ENCODE peak calls at places on chromosomes 12 and 14, in six cellular contexts. J, V, H, X, N and B are unnamed samples.

GRCh38 chr12:123131879-123132402 is 18.9 kb downstream of the PITPNM2 start:
- DNase-seq in V (no peak), H (no peak), J (peak), N (no peak), X (no peak), B (no peak)

GRCh38 chr14:87133073-87133815 is 859.7 kb downstream of the GALC start:
- DNase-seq in N (no peak), J (peak), H (peak), X (no peak), V (peak), B (no peak)

GRCh38 chr12:12266389-12266872 is 413 bp downstream of the LRP6 start:
- DNase-seq in H (no peak), J (peak), N (no peak), X (no peak), V (no peak), B (no peak)

GRCh38 chr12:575129-575502 is 88.1 kb downstream of the NINJ2 start:
- DNase-seq in N (no peak), J (no peak), X (no peak), H (no peak), V (no peak), B (no peak)

GRCh38 chr14:74531467-74531866 is 37.9 kb downstream of the ISCA2 start:
- DNase-seq in V (peak), X (no peak), N (no peak), H (no peak), J (peak), B (no peak)

GRCh38 chr12:95083471-95083870 is 10.1 kb upstream of the NR2C1 start:
- DNase-seq in H (no peak), J (no peak), V (no peak), N (no peak), X (no peak), B (no peak)

GRCh38 chr12:106586803-106587684 is 4.2 kb downstream of the RFX4 start:
- DNase-seq in J (no peak), N (no peak), V (no peak), X (no peak), H (no peak), B (no peak)

GRCh38 chr12:132057691-132058090 is 86.4 kb downstream of the DDX51 start:
- DNase-seq in H (no peak), X (no peak), V (no peak), N (no peak), J (no peak), B (no peak)

GRCh38 chr12:109655578-109655977 is 58.0 kb upstream of the FAM222A start:
- DNase-seq in N (no peak), J (no peak), X (no peak), V (no peak), H (no peak), B (no peak)